ENCODE peak calls at places on chromosomes 1 and 21, in four cellular contexts. One of them, this sample, is unnamed. For H3K4me1, the result is how much of the 10 kb centered on the place peaks cover.

GRCh38 chr1:215076312-215076711 is 6.2 kb upstream of the KCNK2 start:
- DNase-seq in K562: peak
- DNase-seq in HepG2: peak
- DNase-seq in H1: no peak
- DNase-seq in this sample: no peak

GRCh38 chr1:246110343-246111219 is 396.5 kb downstream of the SMYD3 start:
- DNase-seq in K562: peak
- DNase-seq in HepG2: no peak
- DNase-seq in H1: no peak
- DNase-seq in this sample: peak

GRCh38 chr1:197696372-197696771 is 78.9 kb downstream of the DENND1B start:
- DNase-seq in K562: no peak
- DNase-seq in HepG2: no peak
- DNase-seq in H1: no peak
- DNase-seq in this sample: no peak

GRCh38 chr1:204255966-204256365 is 42.2 kb upstream of the GOLT1A start:
- DNase-seq in K562: no peak
- DNase-seq in HepG2: no peak
- DNase-seq in H1: no peak
- DNase-seq in this sample: no peak

GRCh38 chr1:38013027-38013588 is 574 bp downstream of the UTP11 start:
- DNase-seq in K562: peak
- DNase-seq in HepG2: peak
- DNase-seq in H1: no peak
- DNase-seq in this sample: no peak

GRCh38 chr1:41448831-41449230 is 35.7 kb downstream of the EDN2 start:
- DNase-seq in K562: no peak
- DNase-seq in HepG2: no peak
- DNase-seq in H1: no peak
- DNase-seq in this sample: no peak

GRCh38 chr1:53587252-53587992 is 128.2 kb downstream of the DMRTB1 start:
- DNase-seq in K562: no peak
- DNase-seq in HepG2: no peak
- DNase-seq in H1: no peak
- DNase-seq in this sample: no peak

GRCh38 chr1:1118011-1118892 is 2.4 kb upstream of the C1orf159 start:
- DNase-seq in K562: no peak
- DNase-seq in HepG2: no peak
- DNase-seq in H1: no peak
- DNase-seq in this sample: no peak

GRCh38 chr21:16071082-16071481 is 341.3 kb downstream of the USP25 start:
- DNase-seq in K562: no peak
- DNase-seq in HepG2: no peak
- DNase-seq in H1: no peak
- DNase-seq in this sample: no peak

GRCh38 chr1:237759371-237759770 is 131.4 kb downstream of the ZP4 start:
- DNase-seq in K562: no peak
- DNase-seq in HepG2: no peak
- DNase-seq in H1: no peak
- DNase-seq in this sample: no peak

GRCh38 chr1:85398391-85399064 is 66.4 kb downstream of the DDAH1 start:
- DNase-seq in K562: no peak
- DNase-seq in HepG2: no peak
- DNase-seq in H1: no peak
- DNase-seq in this sample: no peak

GRCh38 chr21:15682182-15682895 is 47.4 kb upstream of the USP25 start:
- DNase-seq in K562: no peak
- DNase-seq in HepG2: peak
- DNase-seq in H1: no peak
- DNase-seq in this sample: no peak

GRCh38 chr1:92877792-92878191 is 46.0 kb downstream of the RPL5 start:
- DNase-seq in K562: peak
- DNase-seq in HepG2: no peak
- DNase-seq in H1: no peak
- DNase-seq in this sample: no peak

GRCh38 chr1:162193815-162194214 is 124.3 kb downstream of the NOS1AP start:
- DNase-seq in K562: no peak
- DNase-seq in HepG2: no peak
- DNase-seq in H1: no peak
- DNase-seq in this sample: no peak

GRCh38 chr1:32933742-32934322 is 30.8 kb downstream of the RNF19B start:
- DNase-seq in K562: peak
- DNase-seq in HepG2: peak
- DNase-seq in H1: no peak
- DNase-seq in this sample: peak

GRCh38 chr1:62311473-62311943 is 7.7 kb downstream of the KANK4 start:
- DNase-seq in K562: no peak
- DNase-seq in HepG2: no peak
- DNase-seq in H1: no peak
- DNase-seq in this sample: no peak

GRCh38 chr1:72412286-72412685 is 129.9 kb upstream of the NEGR1 start:
- DNase-seq in K562: no peak
- DNase-seq in HepG2: no peak
- DNase-seq in H1: no peak
- DNase-seq in this sample: no peak

GRCh38 chr1:181127898-181128453 is 39.5 kb downstream of the IER5 start:
- DNase-seq in K562: no peak
- DNase-seq in HepG2: no peak
- DNase-seq in H1: no peak
- DNase-seq in this sample: peak

GRCh38 chr1:47732489-47732888 is 264.7 kb downstream of the TRABD2B start:
- DNase-seq in K562: no peak
- DNase-seq in HepG2: peak
- DNase-seq in H1: no peak
- DNase-seq in this sample: no peak

GRCh38 chr1:232629250-232630046 is 485 bp downstream of the SIPA1L2 start:
- DNase-seq in K562: no peak
- DNase-seq in HepG2: no peak
- DNase-seq in H1: no peak
- DNase-seq in this sample: peak

GRCh38 chr1:204419064-204419403 is 7.4 kb upstream of the PPP1R15B start:
- DNase-seq in K562: no peak
- DNase-seq in HepG2: peak
- DNase-seq in H1: no peak
- DNase-seq in this sample: no peak

GRCh38 chr21:41593784-41594138 is 85.8 kb upstream of the TMPRSS2 start:
- DNase-seq in K562: no peak
- DNase-seq in HepG2: no peak
- DNase-seq in H1: no peak
- DNase-seq in this sample: no peak

GRCh38 chr1:110393691-110394564 is 3.1 kb upstream of the SLC16A4 start:
- DNase-seq in K562: no peak
- DNase-seq in HepG2: peak
- DNase-seq in H1: no peak
- DNase-seq in this sample: peak

GRCh38 chr1:96995351-96995750 is 273.8 kb downstream of the PTBP2 start:
- DNase-seq in K562: no peak
- DNase-seq in HepG2: no peak
- DNase-seq in H1: no peak
- DNase-seq in this sample: no peak

GRCh38 chr1:226964068-226964425 is 24.0 kb downstream of the COQ8A start:
- DNase-seq in K562: no peak
- DNase-seq in HepG2: no peak
- DNase-seq in H1: no peak
- DNase-seq in this sample: no peak

GRCh38 chr1:27525296-27526271 is 35.6 kb upstream of the WASF2 start:
- DNase-seq in K562: peak
- DNase-seq in HepG2: no peak
- DNase-seq in H1: no peak
- DNase-seq in this sample: no peak

GRCh38 chr1:31954607-31955283 is 16.6 kb upstream of the PTP4A2 start:
- DNase-seq in K562: peak
- DNase-seq in HepG2: peak
- DNase-seq in H1: no peak
- DNase-seq in this sample: peak

GRCh38 chr1:17755120-17755519 is at the start of gene ACTL8:
- DNase-seq in K562: peak
- DNase-seq in HepG2: no peak
- DNase-seq in H1: no peak
- DNase-seq in this sample: peak

GRCh38 chr1:147762233-147763024 is 2.0 kb upstream of the GJA5 start:
- DNase-seq in K562: no peak
- DNase-seq in HepG2: no peak
- DNase-seq in H1: no peak
- DNase-seq in this sample: no peak

GRCh38 chr1:107525961-107526360 is 385.1 kb downstream of the NTNG1 start:
- DNase-seq in K562: no peak
- DNase-seq in HepG2: peak
- DNase-seq in H1: no peak
- DNase-seq in this sample: no peak

DNA sequence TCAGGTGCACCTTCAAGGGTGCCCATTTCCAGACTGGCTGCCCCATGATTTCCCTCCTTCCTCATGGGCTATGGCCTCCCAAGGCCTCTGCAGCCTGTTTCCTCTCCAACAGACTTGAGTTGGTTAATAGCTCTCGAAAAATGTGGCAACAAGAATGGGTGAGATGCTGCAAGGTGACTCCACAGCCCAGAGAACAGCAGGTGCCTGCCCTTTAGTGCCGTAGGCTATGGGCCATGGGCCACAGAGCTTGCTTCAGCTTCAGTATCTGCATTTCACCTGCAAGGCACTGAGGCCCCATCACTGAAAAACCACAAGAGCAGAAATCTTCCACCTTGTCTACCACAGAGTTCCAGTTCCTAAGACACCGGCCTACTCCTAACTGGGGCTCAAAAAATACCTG is 122.0 kb downstream of the ETS2 start:
- DNase-seq in K562: no peak
- DNase-seq in HepG2: no peak
- DNase-seq in H1: no peak
- DNase-seq in this sample: no peak
- H3K4me1 ChIP-seq in K562: under half
- H3K4me1 ChIP-seq in HepG2: under half
- H3K4me1 ChIP-seq in H1: under half
- H3K4me1 ChIP-seq in this sample: under half

GRCh38 chr1:21900766-21901472 is 36.2 kb downstream of the HSPG2 start:
- DNase-seq in K562: no peak
- DNase-seq in HepG2: no peak
- DNase-seq in H1: no peak
- DNase-seq in this sample: no peak
- TF ChIP-seq PHF8 in K562: no peak
- TF ChIP-seq PHF8 in HepG2: no peak
- TF ChIP-seq PHF8 in H1: no peak
- TF ChIP-seq PHF8 in this sample: no peak

DNA sequence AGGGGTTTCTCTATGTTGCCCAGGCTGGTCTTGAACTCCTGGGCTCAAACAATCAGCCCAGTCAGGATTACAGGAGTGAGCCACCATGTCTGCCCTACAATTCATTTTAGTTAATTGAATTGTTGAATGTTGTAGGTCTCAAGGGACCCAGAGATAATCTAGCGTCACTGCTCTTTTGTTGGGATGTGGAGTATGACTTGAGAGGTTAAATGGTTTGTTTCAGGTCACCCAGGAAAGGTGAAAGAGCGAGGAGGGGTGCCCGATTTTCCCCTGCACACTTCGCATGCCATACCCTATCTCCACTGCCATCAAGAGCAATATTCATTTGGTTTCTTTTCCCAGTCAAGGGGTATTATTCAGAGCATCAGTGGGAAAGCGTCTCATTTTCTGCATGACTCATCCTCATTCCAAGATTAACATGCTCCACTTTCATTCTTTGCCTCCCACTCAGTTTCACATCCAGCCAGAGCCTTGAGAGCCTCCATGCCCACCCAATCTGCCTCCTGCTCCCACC is 13.1 kb upstream of the SLC30A1 start:
- DNase-seq in K562: peak
- DNase-seq in HepG2: no peak
- DNase-seq in H1: no peak
- DNase-seq in this sample: no peak
- TF ChIP-seq JUN in K562: no peak
- TF ChIP-seq JUN in HepG2: no peak
- TF ChIP-seq JUN in H1: no peak
- TF ChIP-seq JUN in this sample: no peak

GRCh38 chr1:234978397-234979291 is 150.0 kb downstream of the TOMM20 start:
- DNase-seq in K562: peak
- DNase-seq in HepG2: peak
- DNase-seq in H1: no peak
- DNase-seq in this sample: peak
- H3K4me1 ChIP-seq in K562: under half
- H3K4me1 ChIP-seq in HepG2: half or more
- H3K4me1 ChIP-seq in H1: under half
- H3K4me1 ChIP-seq in this sample: half or more

DNA sequence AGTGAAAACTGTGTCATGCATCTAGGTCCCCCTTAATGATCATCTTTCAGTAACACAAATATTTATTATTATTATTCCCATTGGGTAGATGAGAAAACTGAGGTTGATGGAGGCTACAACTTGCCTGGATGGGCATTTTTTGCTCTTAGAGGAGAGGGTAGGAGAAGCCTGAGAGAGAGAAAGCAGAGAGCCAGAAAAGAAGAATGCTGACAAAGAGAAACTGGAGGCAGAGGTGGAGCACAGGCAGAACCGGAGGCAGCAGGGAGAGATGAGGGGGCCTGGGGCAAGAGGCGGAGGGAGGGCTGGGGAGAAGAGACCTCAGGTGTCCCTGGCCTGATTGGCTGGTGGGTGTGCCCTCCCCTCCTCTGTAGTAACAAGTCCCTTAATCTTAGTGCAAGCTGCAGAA is 4.1 kb downstream of the BLACAT1 start:
- DNase-seq in K562: no peak
- DNase-seq in HepG2: no peak
- DNase-seq in H1: no peak
- DNase-seq in this sample: no peak
- TF ChIP-seq PHF8 in K562: no peak
- TF ChIP-seq PHF8 in HepG2: no peak
- TF ChIP-seq PHF8 in H1: no peak
- TF ChIP-seq PHF8 in this sample: no peak

DNA sequence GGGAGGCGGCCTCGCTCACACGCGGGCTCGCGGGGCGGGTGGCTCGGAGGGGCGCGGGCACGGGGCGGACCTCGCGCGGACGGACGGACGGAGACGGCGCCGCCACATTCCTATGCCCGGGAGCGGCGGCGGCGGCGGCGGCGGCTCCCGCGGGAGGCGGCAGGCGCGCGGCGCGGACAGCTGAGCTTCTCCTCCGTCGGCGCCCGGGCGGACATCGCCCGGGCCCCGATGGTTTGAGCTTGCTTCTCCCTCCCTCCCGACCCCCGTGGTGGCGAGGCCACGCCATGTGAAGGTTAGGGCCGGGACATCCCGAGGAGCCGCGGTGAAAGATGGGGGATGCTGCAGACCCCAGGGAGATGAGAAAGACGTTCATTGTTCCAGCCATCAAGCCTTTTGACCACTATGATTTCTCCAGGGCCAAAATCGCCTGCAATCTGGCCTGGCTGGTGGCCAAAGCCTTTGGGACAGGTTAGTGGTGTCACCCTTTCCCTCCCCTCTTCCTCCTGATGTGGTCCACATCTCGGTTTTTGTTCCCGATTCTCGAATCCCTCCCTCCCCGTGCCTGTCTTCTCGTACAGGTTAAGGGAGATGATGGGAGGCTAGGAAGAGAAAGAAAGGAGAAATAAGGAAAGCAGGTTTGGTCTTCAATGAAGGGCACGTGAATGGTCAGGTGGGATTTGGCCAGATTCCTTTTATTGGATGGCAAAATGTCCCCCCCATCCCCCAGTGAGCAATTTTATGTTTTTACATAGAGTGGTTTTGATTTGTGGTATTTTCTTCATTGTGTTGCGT is 1.0 kb downstream of the CAMSAP2 start:
- DNase-seq in K562: peak
- DNase-seq in HepG2: peak
- DNase-seq in H1: no peak
- DNase-seq in this sample: peak
- TF ChIP-seq JUN in K562: no peak
- TF ChIP-seq JUN in HepG2: no peak
- TF ChIP-seq JUN in H1: no peak
- TF ChIP-seq JUN in this sample: no peak

This sample was measured in A549.